ENCODE peak calls at places on chromosome X, in four cellular contexts. One of them, this sample, is unnamed.

GRCh38 chrX:136736690-136737089 is 44.0 kb downstream of the ARHGEF6 start:
- DNase-seq in tibial nerve: no peak
- DNase-seq in GM12878: no peak
- DNase-seq in left ventricle myocardium inferior: no peak
- DNase-seq in this sample: no peak

GRCh38 chrX:111337067-111337466 is 66.8 kb upstream of the CAPN6 start:
- DNase-seq in tibial nerve: no peak
- DNase-seq in left ventricle myocardium inferior: no peak
- DNase-seq in GM12878: no peak
- DNase-seq in this sample: no peak

GRCh38 chrX:3962511-3963350 is 249.3 kb upstream of the PRKX start:
- DNase-seq in tibial nerve: no peak
- DNase-seq in left ventricle myocardium inferior: no peak
- DNase-seq in GM12878: no peak
- DNase-seq in this sample: no peak

GRCh38 chrX:114095789-114096188 is 488.1 kb upstream of the HTR2C start:
- DNase-seq in GM12878: no peak
- DNase-seq in left ventricle myocardium inferior: no peak
- DNase-seq in tibial nerve: no peak
- DNase-seq in this sample: no peak

GRCh38 chrX:104929324-104929723 is 291.2 kb downstream of the TEX13A start:
- DNase-seq in GM12878: no peak
- DNase-seq in tibial nerve: no peak
- DNase-seq in left ventricle myocardium inferior: no peak
- DNase-seq in this sample: no peak

GRCh38 chrX:130704053-130705038 is 198.7 kb downstream of the ENOX2 start:
- DNase-seq in left ventricle myocardium inferior: no peak
- DNase-seq in tibial nerve: no peak
- DNase-seq in GM12878: no peak
- DNase-seq in this sample: peak; percentile 39

GRCh38 chrX:8868070-8868795 is 67.0 kb upstream of the FAM9A start:
- DNase-seq in GM12878: no peak
- DNase-seq in tibial nerve: no peak
- DNase-seq in left ventricle myocardium inferior: no peak
- DNase-seq in this sample: peak; percentile 80

GRCh38 chrX:52504551-52504950 is 8.9 kb downstream of the XAGE1A start:
- DNase-seq in left ventricle myocardium inferior: no peak
- DNase-seq in tibial nerve: no peak
- DNase-seq in GM12878: no peak
- DNase-seq in this sample: no peak

GRCh38 chrX:41475611-41476241 is 28.6 kb downstream of the NYX start:
- DNase-seq in GM12878: no peak
- DNase-seq in tibial nerve: no peak
- DNase-seq in left ventricle myocardium inferior: no peak
- DNase-seq in this sample: no peak

GRCh38 chrX:727738-728621 is 97.4 kb downstream of the SHOX start:
- DNase-seq in GM12878: no peak
- DNase-seq in left ventricle myocardium inferior: no peak
- DNase-seq in tibial nerve: no peak
- DNase-seq in this sample: no peak

GRCh38 chrX:1493317-1493856 is 40.7 kb upstream of the ASMTL start:
- DNase-seq in left ventricle myocardium inferior: no peak
- DNase-seq in GM12878: no peak
- DNase-seq in tibial nerve: no peak
- DNase-seq in this sample: no peak

GRCh38 chrX:86103061-86103460 is 45.2 kb upstream of the DACH2 start:
- DNase-seq in left ventricle myocardium inferior: no peak
- DNase-seq in tibial nerve: no peak
- DNase-seq in GM12878: no peak
- DNase-seq in this sample: no peak

GRCh38 chrX:3712080-3712869 is 1.2 kb downstream of the PRKX start:
- DNase-seq in tibial nerve: no peak
- DNase-seq in GM12878: no peak
- DNase-seq in left ventricle myocardium inferior: no peak
- DNase-seq in this sample: peak; percentile 33

GRCh38 chrX:40174594-40175415 is 77.0 kb upstream of the BCOR start:
- DNase-seq in left ventricle myocardium inferior: no peak
- DNase-seq in tibial nerve: no peak
- DNase-seq in GM12878: no peak
- DNase-seq in this sample: peak; percentile 44

GRCh38 chrX:15679246-15679645 is 14.6 kb upstream of the CLTRN start:
- DNase-seq in GM12878: no peak
- DNase-seq in left ventricle myocardium inferior: no peak
- DNase-seq in tibial nerve: no peak
- DNase-seq in this sample: no peak

GRCh38 chrX:133726642-133727041 is 258.8 kb downstream of the GPC3 start:
- DNase-seq in tibial nerve: no peak
- DNase-seq in GM12878: no peak
- DNase-seq in left ventricle myocardium inferior: no peak
- DNase-seq in this sample: no peak

GRCh38 chrX:125505207-125505606 is 185.5 kb downstream of the TEX13C start:
- DNase-seq in tibial nerve: no peak
- DNase-seq in GM12878: no peak
- DNase-seq in left ventricle myocardium inferior: no peak
- DNase-seq in this sample: no peak

GRCh38 chrX:150517303-150517896 is 51.0 kb upstream of the MTM1 start:
- DNase-seq in left ventricle myocardium inferior: no peak
- DNase-seq in tibial nerve: no peak
- DNase-seq in GM12878: no peak
- DNase-seq in this sample: no peak

GRCh38 chrX:150849486-150849885 is 49.0 kb downstream of the CD99L2 start:
- DNase-seq in left ventricle myocardium inferior: no peak
- DNase-seq in tibial nerve: no peak
- DNase-seq in GM12878: no peak
- DNase-seq in this sample: no peak

GRCh38 chrX:130770615-130771014 is 132.4 kb downstream of the ENOX2 start:
- DNase-seq in tibial nerve: no peak
- DNase-seq in left ventricle myocardium inferior: no peak
- DNase-seq in GM12878: no peak
- DNase-seq in this sample: peak; percentile 86

GRCh38 chrX:112058255-112058654 is 24.3 kb downstream of the TRPC5 start:
- DNase-seq in tibial nerve: no peak
- DNase-seq in GM12878: no peak
- DNase-seq in left ventricle myocardium inferior: no peak
- DNase-seq in this sample: peak; percentile 55

GRCh38 chrX:38649227-38649626 is 87.9 kb downstream of the TSPAN7 start:
- DNase-seq in tibial nerve: no peak
- DNase-seq in left ventricle myocardium inferior: no peak
- DNase-seq in GM12878: no peak
- DNase-seq in this sample: no peak

GRCh38 chrX:119541188-119541587 is 24.0 kb downstream of the STEEP1 start:
- DNase-seq in tibial nerve: no peak
- DNase-seq in GM12878: no peak
- DNase-seq in left ventricle myocardium inferior: no peak
- DNase-seq in this sample: peak; percentile 66

GRCh38 chrX:8067754-8068469 is 103.2 kb downstream of the VCX2 start:
- DNase-seq in GM12878: no peak
- DNase-seq in left ventricle myocardium inferior: no peak
- DNase-seq in tibial nerve: no peak
- DNase-seq in this sample: peak; percentile 76

GRCh38 chrX:107678957-107679740 is 50.8 kb downstream of the PRPS1 start:
- DNase-seq in tibial nerve: peak; percentile 87
- DNase-seq in left ventricle myocardium inferior: peak; percentile 83
- DNase-seq in GM12878: no peak
- DNase-seq in this sample: peak; percentile 35

GRCh38 chrX:50635811-50636365 is 165.3 kb upstream of the DGKK start:
- DNase-seq in GM12878: no peak
- DNase-seq in left ventricle myocardium inferior: peak; percentile 25
- DNase-seq in tibial nerve: no peak
- DNase-seq in this sample: no peak

GRCh38 chrX:136531951-136532350 is at the start of gene VGLL1:
- DNase-seq in GM12878: no peak
- DNase-seq in left ventricle myocardium inferior: no peak
- DNase-seq in tibial nerve: no peak
- DNase-seq in this sample: no peak

GRCh38 chrX:10477525-10477924 is 142.9 kb downstream of the MID1 start:
- DNase-seq in left ventricle myocardium inferior: no peak
- DNase-seq in tibial nerve: no peak
- DNase-seq in GM12878: no peak
- DNase-seq in this sample: no peak

GRCh38 chrX:5683996-5684395 is 544.7 kb downstream of the NLGN4X start:
- DNase-seq in tibial nerve: no peak
- DNase-seq in GM12878: no peak
- DNase-seq in left ventricle myocardium inferior: no peak
- DNase-seq in this sample: no peak

GRCh38 chrX:153405426-153405825 is 4.3 kb upstream of the PNMA6E start:
- DNase-seq in tibial nerve: no peak
- DNase-seq in GM12878: no peak
- DNase-seq in left ventricle myocardium inferior: no peak
- DNase-seq in this sample: no peak

GRCh38 chrX:11423362-11423818 is 130.2 kb downstream of the AMELX start:
- DNase-seq in GM12878: peak; percentile 17
- DNase-seq in tibial nerve: no peak
- DNase-seq in left ventricle myocardium inferior: no peak
- DNase-seq in this sample: peak; percentile 80

GRCh38 chrX:44570524-44570923 is 27.9 kb upstream of the FUNDC1 start:
- DNase-seq in tibial nerve: no peak
- DNase-seq in left ventricle myocardium inferior: no peak
- DNase-seq in GM12878: no peak
- DNase-seq in this sample: peak; percentile 12

DNA sequence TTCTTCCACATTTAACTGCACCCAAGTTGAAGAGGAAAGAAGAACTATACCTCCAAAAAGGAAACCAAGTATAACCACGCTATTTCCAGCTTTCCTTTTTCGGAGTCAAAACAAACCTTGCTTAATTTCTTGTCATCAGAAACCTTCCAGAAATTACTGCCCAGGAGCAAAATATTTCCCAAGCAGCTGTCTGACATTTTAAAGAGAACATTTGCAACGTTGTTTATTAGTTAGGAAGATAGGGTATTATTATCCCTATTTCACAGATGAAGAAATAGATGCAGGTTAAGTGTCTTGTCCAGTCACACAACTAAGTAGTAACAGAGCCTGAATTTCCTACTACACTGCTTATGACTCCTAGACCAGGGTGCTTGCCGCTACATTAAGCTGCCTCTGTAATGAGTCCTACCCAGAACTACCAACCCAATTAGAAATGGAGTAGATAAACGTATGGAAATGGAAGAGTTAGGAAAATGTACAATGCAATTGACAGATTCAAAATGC is 2.2 kb upstream of the ACSL4 start:
- DNase-seq in tibial nerve: no peak
- DNase-seq in left ventricle myocardium inferior: no peak
- DNase-seq in GM12878: no peak
- DNase-seq in this sample: no peak
- H3K4me1 ChIP-seq in tibial nerve: no peaks in the 10 kb centered on the region
- H3K4me1 ChIP-seq in left ventricle myocardium inferior: peaks cover 5% of the 10 kb centered on the region
- H3K4me1 ChIP-seq in GM12878: no peaks in the 10 kb centered on the region
- H3K4me1 ChIP-seq in this sample: peaks cover 5% of the 10 kb centered on the region

DNA sequence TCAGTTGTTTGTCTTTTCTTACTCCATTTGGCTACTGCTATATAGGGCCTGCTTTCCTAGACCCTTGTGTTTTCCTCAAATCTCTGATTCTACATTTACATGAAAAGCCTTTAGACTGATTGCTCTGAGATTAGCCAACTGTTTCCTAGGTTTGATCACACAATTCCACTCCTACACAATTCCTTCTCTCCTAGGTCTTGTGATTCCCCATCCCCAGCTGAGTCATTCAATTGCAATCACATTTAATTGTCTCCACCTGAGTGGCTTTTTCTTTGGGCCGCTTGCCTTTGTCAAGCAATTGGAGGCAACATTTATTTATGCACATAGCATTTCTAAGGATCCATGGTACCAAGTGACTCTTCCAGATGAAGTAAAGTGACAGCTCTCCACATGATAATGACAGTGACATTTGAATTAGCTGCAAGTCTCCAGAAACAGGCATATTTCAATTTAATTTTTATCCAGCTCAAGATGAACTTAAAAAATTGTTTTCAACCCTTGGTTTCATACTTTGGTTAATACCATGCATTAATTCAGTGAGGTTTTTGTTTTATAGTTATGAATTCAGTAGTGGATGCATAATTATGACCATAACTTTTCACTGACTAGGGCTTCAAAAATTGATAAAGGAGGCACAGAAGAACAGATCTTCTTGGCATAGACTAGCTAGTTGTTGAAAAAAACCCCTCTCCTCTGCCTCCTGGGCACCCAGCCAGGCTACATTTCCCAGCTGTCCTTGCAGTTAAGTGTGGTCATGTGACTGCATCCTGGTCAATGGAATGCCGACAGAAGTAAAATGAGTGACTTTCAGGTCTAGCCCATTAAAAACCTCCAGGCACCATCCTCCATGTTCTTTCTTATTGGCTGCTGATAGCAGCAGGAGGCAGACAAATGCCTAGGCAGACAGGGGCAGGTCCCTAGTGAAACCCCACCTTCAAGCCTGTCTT is 35.6 kb downstream of the ATXN3L start:
- DNase-seq in GM12878: no peak
- DNase-seq in left ventricle myocardium inferior: no peak
- DNase-seq in tibial nerve: no peak
- DNase-seq in this sample: peak; percentile 90
- H3K9me3 ChIP-seq in GM12878: peaks cover 10% of the 10 kb centered on the region
- H3K9me3 ChIP-seq in left ventricle myocardium inferior: peaks cover 12% of the 10 kb centered on the region
- H3K9me3 ChIP-seq in tibial nerve: no peaks in the 10 kb centered on the region
- H3K9me3 ChIP-seq in this sample: peaks cover 2% of the 10 kb centered on the region

DNA sequence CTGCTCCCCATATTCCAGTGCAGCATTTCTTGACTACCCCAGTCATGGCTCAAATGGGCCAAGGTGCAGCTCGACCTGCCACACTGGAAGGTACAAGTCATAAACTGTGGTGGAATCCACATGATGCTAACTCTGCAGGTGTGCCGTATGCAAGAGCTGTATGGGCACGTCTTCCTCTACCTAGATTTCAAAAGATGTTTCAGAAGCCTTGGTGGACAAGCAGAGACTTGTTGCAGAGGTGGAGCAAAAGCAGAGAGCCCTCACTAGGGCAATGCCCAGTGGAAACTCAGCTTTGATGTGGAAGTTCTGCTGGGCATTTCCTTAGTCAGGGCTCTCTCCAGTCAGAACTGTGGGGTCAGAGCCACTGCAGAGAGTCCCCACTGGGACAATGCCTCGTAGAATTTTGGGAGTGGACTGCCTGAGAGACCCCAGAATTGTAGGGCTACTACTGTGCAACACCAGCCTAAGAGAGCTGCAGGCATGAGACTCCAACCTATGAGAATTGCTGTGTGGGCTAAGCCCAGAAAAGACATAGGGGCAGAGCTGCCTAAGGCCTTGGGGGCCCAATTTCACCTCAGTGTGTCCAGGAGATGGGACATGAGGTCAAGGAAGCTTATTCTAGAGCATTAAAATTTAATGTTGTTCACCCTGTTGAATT is 65.7 kb downstream of the BEX3 start:
- DNase-seq in left ventricle myocardium inferior: no peak
- DNase-seq in GM12878: no peak
- DNase-seq in tibial nerve: no peak
- DNase-seq in this sample: no peak
- H3K4me1 ChIP-seq in left ventricle myocardium inferior: no peaks in the 10 kb centered on the region
- H3K4me1 ChIP-seq in GM12878: no peaks in the 10 kb centered on the region
- H3K4me1 ChIP-seq in tibial nerve: no peaks in the 10 kb centered on the region
- H3K4me1 ChIP-seq in this sample: peaks cover 12% of the 10 kb centered on the region

DNA sequence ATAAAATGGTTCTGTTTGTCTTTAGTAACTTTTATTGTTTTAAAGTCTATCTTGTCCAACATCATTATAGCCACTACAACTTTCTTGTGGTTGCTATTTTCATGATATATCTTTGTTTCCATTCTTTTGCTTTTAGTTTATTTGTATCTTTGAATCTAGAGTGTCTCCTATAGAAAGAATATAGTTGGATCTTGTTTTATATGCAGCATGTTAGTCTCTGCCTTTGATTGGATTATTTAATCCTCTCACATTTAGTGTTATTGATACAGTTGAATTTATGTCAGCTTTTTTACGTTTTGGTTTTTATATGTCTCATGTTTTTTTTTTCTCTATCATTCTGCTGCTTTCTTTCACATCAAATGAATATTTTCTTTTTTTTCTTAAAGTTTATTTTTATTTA is 98.1 kb downstream of the VSIG4 start:
- DNase-seq in GM12878: no peak
- DNase-seq in left ventricle myocardium inferior: no peak
- DNase-seq in tibial nerve: no peak
- DNase-seq in this sample: no peak
- H3K9me3 ChIP-seq in GM12878: no peaks in the 10 kb centered on the region
- H3K9me3 ChIP-seq in left ventricle myocardium inferior: peaks cover 19% of the 10 kb centered on the region
- H3K9me3 ChIP-seq in tibial nerve: no peaks in the 10 kb centered on the region
- H3K9me3 ChIP-seq in this sample: no peaks in the 10 kb centered on the region

This sample was measured in astrocyte.